ENCODE peak calls at places on chromosomes 7 and 10, in eight cellular contexts. One of them, this sample, is unnamed.

GRCh38 chr10:87931836-87932230 is 68.4 kb downstream of the PTEN start:
- DNase-seq in activated CD4-positive, alpha-beta T cell treated with anti-CD3 and anti-CD28 coated beads for 36 hours: no peak
- DNase-seq in stromal cell of bone marrow: no peak
- DNase-seq in kidney epithelial cell: no peak
- DNase-seq in dermis blood vessel endothelial cell: no peak
- DNase-seq in pancreas: no peak
- DNase-seq in NCI-H82: no peak
- DNase-seq in stimulated activated CD4-positive, alpha-beta T cell treated with anti-CD3 and anti-CD28 coated beads, TNF-alpha, amount 100 ng/mL, for 24 hours: no peak
- DNase-seq in this sample: peak; percentile 64

GRCh38 chr7:32164341-32164996 is 94.3 kb upstream of the PDE1C start:
- DNase-seq in dermis blood vessel endothelial cell: peak; percentile 82
- DNase-seq in stromal cell of bone marrow: peak; percentile 63
- DNase-seq in stimulated activated CD4-positive, alpha-beta T cell treated with anti-CD3 and anti-CD28 coated beads, TNF-alpha, amount 100 ng/mL, for 24 hours: no peak
- DNase-seq in kidney epithelial cell: no peak
- DNase-seq in NCI-H82: peak; percentile 79
- DNase-seq in pancreas: peak; percentile 5
- DNase-seq in activated CD4-positive, alpha-beta T cell treated with anti-CD3 and anti-CD28 coated beads for 36 hours: no peak
- DNase-seq in this sample: peak; percentile 61

GRCh38 chr10:51879238-51879637 is 179.8 kb upstream of the CSTF2T start:
- DNase-seq in activated CD4-positive, alpha-beta T cell treated with anti-CD3 and anti-CD28 coated beads for 36 hours: peak; percentile 40
- DNase-seq in stimulated activated CD4-positive, alpha-beta T cell treated with anti-CD3 and anti-CD28 coated beads, TNF-alpha, amount 100 ng/mL, for 24 hours: no peak
- DNase-seq in pancreas: no peak
- DNase-seq in kidney epithelial cell: peak; percentile 95
- DNase-seq in NCI-H82: no peak
- DNase-seq in stromal cell of bone marrow: peak; percentile 100
- DNase-seq in dermis blood vessel endothelial cell: peak; percentile 35
- DNase-seq in this sample: peak; percentile 100

GRCh38 chr10:100978121-100978895 is 9.0 kb downstream of the MRPL43 start:
- DNase-seq in kidney epithelial cell: no peak
- DNase-seq in activated CD4-positive, alpha-beta T cell treated with anti-CD3 and anti-CD28 coated beads for 36 hours: no peak
- DNase-seq in stimulated activated CD4-positive, alpha-beta T cell treated with anti-CD3 and anti-CD28 coated beads, TNF-alpha, amount 100 ng/mL, for 24 hours: no peak
- DNase-seq in dermis blood vessel endothelial cell: no peak
- DNase-seq in stromal cell of bone marrow: no peak
- DNase-seq in NCI-H82: no peak
- DNase-seq in pancreas: no peak
- DNase-seq in this sample: no peak

GRCh38 chr10:119129721-119130120 is 25.8 kb downstream of the DENND10 start:
- DNase-seq in dermis blood vessel endothelial cell: no peak
- DNase-seq in activated CD4-positive, alpha-beta T cell treated with anti-CD3 and anti-CD28 coated beads for 36 hours: no peak
- DNase-seq in pancreas: no peak
- DNase-seq in kidney epithelial cell: no peak
- DNase-seq in stimulated activated CD4-positive, alpha-beta T cell treated with anti-CD3 and anti-CD28 coated beads, TNF-alpha, amount 100 ng/mL, for 24 hours: no peak
- DNase-seq in NCI-H82: no peak
- DNase-seq in stromal cell of bone marrow: no peak
- DNase-seq in this sample: no peak

GRCh38 chr10:23275355-23275754 is 69.2 kb downstream of the C10orf67 start:
- DNase-seq in stimulated activated CD4-positive, alpha-beta T cell treated with anti-CD3 and anti-CD28 coated beads, TNF-alpha, amount 100 ng/mL, for 24 hours: no peak
- DNase-seq in kidney epithelial cell: no peak
- DNase-seq in pancreas: no peak
- DNase-seq in activated CD4-positive, alpha-beta T cell treated with anti-CD3 and anti-CD28 coated beads for 36 hours: no peak
- DNase-seq in NCI-H82: no peak
- DNase-seq in dermis blood vessel endothelial cell: no peak
- DNase-seq in stromal cell of bone marrow: no peak
- DNase-seq in this sample: no peak

GRCh38 chr7:79965946-79966345 is 168.7 kb upstream of the GNAI1 start:
- DNase-seq in dermis blood vessel endothelial cell: no peak
- DNase-seq in NCI-H82: peak; percentile 97
- DNase-seq in activated CD4-positive, alpha-beta T cell treated with anti-CD3 and anti-CD28 coated beads for 36 hours: no peak
- DNase-seq in stromal cell of bone marrow: no peak
- DNase-seq in stimulated activated CD4-positive, alpha-beta T cell treated with anti-CD3 and anti-CD28 coated beads, TNF-alpha, amount 100 ng/mL, for 24 hours: no peak
- DNase-seq in pancreas: no peak
- DNase-seq in kidney epithelial cell: no peak
- DNase-seq in this sample: no peak

GRCh38 chr10:85317827-85318226 is 989.4 kb downstream of the CCSER2 start:
- DNase-seq in activated CD4-positive, alpha-beta T cell treated with anti-CD3 and anti-CD28 coated beads for 36 hours: no peak
- DNase-seq in stromal cell of bone marrow: no peak
- DNase-seq in NCI-H82: no peak
- DNase-seq in kidney epithelial cell: no peak
- DNase-seq in dermis blood vessel endothelial cell: no peak
- DNase-seq in pancreas: no peak
- DNase-seq in stimulated activated CD4-positive, alpha-beta T cell treated with anti-CD3 and anti-CD28 coated beads, TNF-alpha, amount 100 ng/mL, for 24 hours: no peak
- DNase-seq in this sample: no peak

GRCh38 chr7:158829342-158830210 is at the start of gene ESYT2:
- DNase-seq in activated CD4-positive, alpha-beta T cell treated with anti-CD3 and anti-CD28 coated beads for 36 hours: peak; percentile 99
- DNase-seq in kidney epithelial cell: peak; percentile 67
- DNase-seq in pancreas: peak; percentile 98
- DNase-seq in NCI-H82: peak; percentile 96
- DNase-seq in stimulated activated CD4-positive, alpha-beta T cell treated with anti-CD3 and anti-CD28 coated beads, TNF-alpha, amount 100 ng/mL, for 24 hours: peak; percentile 99
- DNase-seq in stromal cell of bone marrow: peak; percentile 94
- DNase-seq in dermis blood vessel endothelial cell: peak; percentile 99
- DNase-seq in this sample: peak; percentile 87

GRCh38 chr7:2808891-2809660 is 35.0 kb downstream of the GNA12 start:
- DNase-seq in stromal cell of bone marrow: no peak
- DNase-seq in dermis blood vessel endothelial cell: no peak
- DNase-seq in stimulated activated CD4-positive, alpha-beta T cell treated with anti-CD3 and anti-CD28 coated beads, TNF-alpha, amount 100 ng/mL, for 24 hours: no peak
- DNase-seq in activated CD4-positive, alpha-beta T cell treated with anti-CD3 and anti-CD28 coated beads for 36 hours: no peak
- DNase-seq in NCI-H82: no peak
- DNase-seq in kidney epithelial cell: no peak
- DNase-seq in pancreas: no peak
- DNase-seq in this sample: no peak

GRCh38 chr10:75739454-75740143 is 308.2 kb downstream of the LRMDA start:
- DNase-seq in stromal cell of bone marrow: no peak
- DNase-seq in kidney epithelial cell: no peak
- DNase-seq in pancreas: no peak
- DNase-seq in NCI-H82: no peak
- DNase-seq in dermis blood vessel endothelial cell: no peak
- DNase-seq in activated CD4-positive, alpha-beta T cell treated with anti-CD3 and anti-CD28 coated beads for 36 hours: no peak
- DNase-seq in stimulated activated CD4-positive, alpha-beta T cell treated with anti-CD3 and anti-CD28 coated beads, TNF-alpha, amount 100 ng/mL, for 24 hours: no peak
- DNase-seq in this sample: no peak

GRCh38 chr7:133854739-133855138 is 272.4 kb upstream of the LRGUK start:
- DNase-seq in kidney epithelial cell: no peak
- DNase-seq in stimulated activated CD4-positive, alpha-beta T cell treated with anti-CD3 and anti-CD28 coated beads, TNF-alpha, amount 100 ng/mL, for 24 hours: no peak
- DNase-seq in pancreas: no peak
- DNase-seq in NCI-H82: peak; percentile 63
- DNase-seq in activated CD4-positive, alpha-beta T cell treated with anti-CD3 and anti-CD28 coated beads for 36 hours: no peak
- DNase-seq in dermis blood vessel endothelial cell: peak; percentile 72
- DNase-seq in stromal cell of bone marrow: no peak
- DNase-seq in this sample: peak; percentile 19

GRCh38 chr7:35758421-35758820 is 42.4 kb upstream of the SEPTIN7 start:
- DNase-seq in dermis blood vessel endothelial cell: no peak
- DNase-seq in pancreas: no peak
- DNase-seq in NCI-H82: peak; percentile 69
- DNase-seq in activated CD4-positive, alpha-beta T cell treated with anti-CD3 and anti-CD28 coated beads for 36 hours: no peak
- DNase-seq in stromal cell of bone marrow: no peak
- DNase-seq in kidney epithelial cell: no peak
- DNase-seq in stimulated activated CD4-positive, alpha-beta T cell treated with anti-CD3 and anti-CD28 coated beads, TNF-alpha, amount 100 ng/mL, for 24 hours: no peak
- DNase-seq in this sample: no peak

GRCh38 chr7:41891967-41892755 is 189.3 kb upstream of the INHBA start:
- DNase-seq in pancreas: no peak
- DNase-seq in NCI-H82: peak; percentile 2
- DNase-seq in kidney epithelial cell: no peak
- DNase-seq in stimulated activated CD4-positive, alpha-beta T cell treated with anti-CD3 and anti-CD28 coated beads, TNF-alpha, amount 100 ng/mL, for 24 hours: no peak
- DNase-seq in stromal cell of bone marrow: no peak
- DNase-seq in dermis blood vessel endothelial cell: no peak
- DNase-seq in activated CD4-positive, alpha-beta T cell treated with anti-CD3 and anti-CD28 coated beads for 36 hours: peak; percentile 26
- DNase-seq in this sample: no peak

GRCh38 chr10:13371879-13372470 is 23.9 kb upstream of the SEPHS1 start:
- DNase-seq in pancreas: peak; percentile 67
- DNase-seq in stimulated activated CD4-positive, alpha-beta T cell treated with anti-CD3 and anti-CD28 coated beads, TNF-alpha, amount 100 ng/mL, for 24 hours: peak; percentile 38
- DNase-seq in activated CD4-positive, alpha-beta T cell treated with anti-CD3 and anti-CD28 coated beads for 36 hours: peak; percentile 82
- DNase-seq in kidney epithelial cell: peak; percentile 43
- DNase-seq in dermis blood vessel endothelial cell: peak; percentile 91
- DNase-seq in stromal cell of bone marrow: peak; percentile 80
- DNase-seq in NCI-H82: peak; percentile 87
- DNase-seq in this sample: no peak

GRCh38 chr10:9437131-9437530 is 1382.6 kb downstream of the GATA3 start:
- DNase-seq in stromal cell of bone marrow: no peak
- DNase-seq in activated CD4-positive, alpha-beta T cell treated with anti-CD3 and anti-CD28 coated beads for 36 hours: no peak
- DNase-seq in pancreas: no peak
- DNase-seq in kidney epithelial cell: no peak
- DNase-seq in stimulated activated CD4-positive, alpha-beta T cell treated with anti-CD3 and anti-CD28 coated beads, TNF-alpha, amount 100 ng/mL, for 24 hours: no peak
- DNase-seq in NCI-H82: no peak
- DNase-seq in dermis blood vessel endothelial cell: no peak
- DNase-seq in this sample: peak; percentile 21

GRCh38 chr7:1646957-1647891 is 22.9 kb upstream of the ELFN1 start:
- DNase-seq in pancreas: no peak
- DNase-seq in stimulated activated CD4-positive, alpha-beta T cell treated with anti-CD3 and anti-CD28 coated beads, TNF-alpha, amount 100 ng/mL, for 24 hours: no peak
- DNase-seq in stromal cell of bone marrow: peak; percentile 44
- DNase-seq in kidney epithelial cell: no peak
- DNase-seq in activated CD4-positive, alpha-beta T cell treated with anti-CD3 and anti-CD28 coated beads for 36 hours: no peak
- DNase-seq in dermis blood vessel endothelial cell: no peak
- DNase-seq in NCI-H82: peak; percentile 94
- DNase-seq in this sample: no peak

GRCh38 chr10:3165196-3165595 is 7.4 kb downstream of the PITRM1 start:
- DNase-seq in kidney epithelial cell: no peak
- DNase-seq in stromal cell of bone marrow: no peak
- DNase-seq in activated CD4-positive, alpha-beta T cell treated with anti-CD3 and anti-CD28 coated beads for 36 hours: no peak
- DNase-seq in dermis blood vessel endothelial cell: no peak
- DNase-seq in NCI-H82: no peak
- DNase-seq in stimulated activated CD4-positive, alpha-beta T cell treated with anti-CD3 and anti-CD28 coated beads, TNF-alpha, amount 100 ng/mL, for 24 hours: no peak
- DNase-seq in pancreas: no peak
- DNase-seq in this sample: no peak